ENCODE peak calls at places on chromosomes 4 and X, in seven cellular contexts. I is stomach; G is mesendoderm; A is cardiac muscle cell; U is HEK293T; Z is stimulated activated CD8-positive, alpha-beta memory T cell treated with anti-CD3 and anti-CD28 coated beads, Interleukin-7, amount 100 ng/mL, for 1 hour; S is EL. Y is an unnamed sample.

GRCh38 chr4:54556081-54556480 is 101.7 kb upstream of the KIT start:
- DNase-seq in I (no peak), G (no peak), A (no peak), U (no peak), Z (no peak), S (no peak), Y (no peak)

GRCh38 chrX:130261494-130261893 is 7.2 kb downstream of the ZNF280C start:
- DNase-seq in I (no peak), G (no peak), A (no peak), U (no peak), Z (no peak), S (no peak), Y (no peak)

GRCh38 chrX:76454456-76454927 is 27.0 kb downstream of the MAGEE1 start:
- DNase-seq in I (no peak), G (peak), A (peak), U (peak), Z (no peak), S (peak), Y (peak)

GRCh38 chr4:56622176-56622575 is 58.9 kb downstream of the HOPX start:
- DNase-seq in I (no peak), G (no peak), A (no peak), U (no peak), Z (no peak), S (peak), Y (no peak)

GRCh38 chr4:77927991-77928925 is 65.6 kb downstream of the MRPL1 start:
- DNase-seq in I (peak), G (no peak), A (peak), U (no peak), Z (no peak), S (peak), Y (no peak)

GRCh38 chr4:75940692-75941253 is at the start of gene NAAA:
- DNase-seq in I (peak), G (peak), A (peak), U (peak), Z (peak), S (peak), Y (peak)

GRCh38 chrX:53265771-53266170 is 15.6 kb downstream of the IQSEC2 start:
- DNase-seq in I (no peak), G (no peak), A (peak), U (no peak), Z (no peak), S (peak), Y (no peak)

GRCh38 chrX:132184871-132185270 is 34.4 kb downstream of the RAP2C start:
- DNase-seq in I (no peak), G (peak), A (no peak), U (no peak), Z (no peak), S (peak), Y (no peak)

GRCh38 chr4:31575504-31575903 is 855.3 kb downstream of the PCDH7 start:
- DNase-seq in I (no peak), G (no peak), A (no peak), U (no peak), Z (no peak), S (no peak), Y (peak)

GRCh38 chrX:72644946-72645345 is 69.2 kb downstream of the PHKA1 start:
- DNase-seq in I (no peak), G (peak), A (no peak), U (no peak), Z (no peak), S (no peak), Y (no peak)

GRCh38 chrX:147741776-147742175 is 169.9 kb upstream of the FMR1 start:
- DNase-seq in I (no peak), G (no peak), A (no peak), U (no peak), Z (no peak), S (no peak), Y (no peak)

GRCh38 chrX:71930298-71930697 is 19.7 kb downstream of the NHSL2 start:
- DNase-seq in I (no peak), G (no peak), A (peak), U (no peak), Z (no peak), S (peak), Y (no peak)

GRCh38 chrX:70444326-70445196 is at the start of gene DLG3:
- DNase-seq in I (no peak), G (peak), A (peak), U (peak), Z (no peak), S (peak), Y (peak)

GRCh38 chr4:121656269-121656641 is 40.5 kb downstream of the ANXA5 start:
- DNase-seq in I (peak), G (peak), A (peak), U (peak), Z (no peak), S (peak), Y (peak)

GRCh38 chrX:11908371-11908770 is 150.3 kb downstream of the MSL3 start:
- DNase-seq in I (no peak), G (peak), A (peak), U (peak), Z (no peak), S (peak), Y (peak)

GRCh38 chrX:53086464-53086863 is 4.3 kb downstream of the TSPYL2 start:
- DNase-seq in I (peak), G (no peak), A (peak), U (no peak), Z (no peak), S (no peak), Y (no peak)

GRCh38 chr4:90837241-90837640 is 710.0 kb downstream of the CCSER1 start:
- DNase-seq in I (no peak), G (no peak), A (peak), U (no peak), Z (no peak), S (no peak), Y (no peak)

GRCh38 chrX:77162777-77163176 is 284.4 kb upstream of the FGF16 start:
- DNase-seq in I (no peak), G (no peak), A (no peak), U (no peak), Z (no peak), S (no peak), Y (no peak)

GRCh38 chr4:113878718-113879117 is 100.7 kb downstream of the ARSJ start:
- DNase-seq in I (no peak), G (peak), A (peak), U (peak), Z (no peak), S (peak), Y (peak)

GRCh38 chr4:151676301-151676700 is 84.5 kb downstream of the GATB start:
- DNase-seq in I (no peak), G (no peak), A (peak), U (no peak), Z (no peak), S (peak), Y (no peak)

GRCh38 chr4:10623241-10623640 is 61.3 kb downstream of the CLNK start:
- DNase-seq in I (no peak), G (peak), A (no peak), U (no peak), Z (no peak), S (peak), Y (no peak)

GRCh38 chrX:103061486-103061885 is 2.5 kb downstream of the BEX1 start:
- DNase-seq in I (no peak), G (no peak), A (no peak), U (no peak), Z (no peak), S (peak), Y (no peak)

GRCh38 chr4:144787365-144788263 is 141.7 kb downstream of the HHIP start:
- DNase-seq in I (no peak), G (peak), A (peak), U (peak), Z (no peak), S (peak), Y (peak)

GRCh38 chrX:120839506-120839905 is 36.2 kb downstream of the CT47B1 start:
- DNase-seq in I (no peak), G (no peak), A (peak), U (no peak), Z (no peak), S (peak), Y (no peak)

GRCh38 chr4:41361831-41362646 is 105.3 kb downstream of the UCHL1 start:
- DNase-seq in I (no peak), G (peak), A (no peak), U (no peak), Z (no peak), S (peak), Y (peak)

Y was measured in GM23338.